ENCODE peak calls at places on chromosomes 6 and 20, in four cellular contexts. W is GM12878, G is K562, U is HepG2. D is an unnamed sample.

GRCh38 chr20:33211817-33212424 is 5.2 kb upstream of the BPIFA3 start:
- DNase-seq in W (no peak), U (peak), G (peak), D (peak)

GRCh38 chr20:44745560-44746366 is at the start of gene KCNK15:
- DNase-seq in U (no peak), G (peak), W (no peak), D (no peak)

GRCh38 chr20:45828589-45828988 is 1.5 kb upstream of the TNNC2 start:
- DNase-seq in G (no peak), U (no peak), W (no peak), D (no peak)

GRCh38 chr6:26157150-26157837 is 70.1 kb downstream of the HFE start:
- DNase-seq in G (peak), U (no peak), W (no peak), D (peak)

GRCh38 chr6:38346291-38347079 is 293.2 kb downstream of the BTBD9 start:
- DNase-seq in G (no peak), W (no peak), U (no peak), D (no peak)

GRCh38 chr6:166625356-166625755 is 1.7 kb downstream of the RPS6KA2 start:
- DNase-seq in G (no peak), W (no peak), U (no peak), D (no peak)

GRCh38 chr6:14200047-14200446 is 82.5 kb downstream of the CD83 start:
- DNase-seq in G (no peak), U (no peak), W (no peak), D (no peak)

GRCh38 chr6:130054725-130055124 is 36.3 kb downstream of the L3MBTL3 start:
- DNase-seq in U (no peak), W (no peak), G (no peak), D (no peak)

GRCh38 chr6:4707011-4707410 is 69.2 kb upstream of the CDYL start:
- DNase-seq in W (no peak), G (no peak), U (no peak), D (no peak)

GRCh38 chr6:73516712-73517489 is 3.9 kb downstream of the EEF1A1 start:
- DNase-seq in W (no peak), G (no peak), U (no peak), D (no peak)

GRCh38 chr6:36118550-36119107 is 11.7 kb upstream of the MAPK13 start:
- DNase-seq in W (no peak), G (peak), U (peak), D (no peak)

GRCh38 chr6:105136433-105137350 is 43.1 kb downstream of the POPDC3 start:
- DNase-seq in U (no peak), W (no peak), G (peak), D (peak)

GRCh38 chr6:68718379-68719073 is 83.4 kb downstream of the ADGRB3 start:
- DNase-seq in W (no peak), G (peak), U (no peak), D (no peak)

GRCh38 chr20:34145280-34145819 is 33.3 kb upstream of the EIF2S2 start:
- DNase-seq in G (no peak), U (no peak), W (peak), D (no peak)

GRCh38 chr6:170125447-170126300 is 165.2 kb downstream of the DLL1 start:
- DNase-seq in U (no peak), G (no peak), W (no peak), D (peak)

GRCh38 chr6:148814082-148814790 is 67.4 kb downstream of the UST start:
- DNase-seq in G (no peak), W (no peak), U (no peak), D (no peak)

GRCh38 chr20:61658563-61658962 is 406.5 kb downstream of the CDH4 start:
- DNase-seq in U (no peak), G (no peak), W (no peak), D (no peak)

GRCh38 chr20:20076297-20077065 is 24.1 kb downstream of the CFAP61 start:
- DNase-seq in G (no peak), W (no peak), U (no peak), D (no peak)

GRCh38 chr6:96116674-96117073 is 100.9 kb downstream of the FUT9 start:
- DNase-seq in G (peak), U (no peak), W (no peak), D (no peak)

GRCh38 chr20:54174452-54175175 is 828 bp upstream of the CYP24A1 start:
- DNase-seq in U (peak), W (no peak), G (no peak), D (no peak)

GRCh38 chr6:31579546-31580445 is 2.4 kb downstream of the LTB start:
- DNase-seq in W (no peak), G (no peak), U (no peak), D (no peak)

GRCh38 chr6:163438940-163439335 is 24.4 kb downstream of the QKI start:
- DNase-seq in U (peak), G (peak), W (no peak), D (no peak)

GRCh38 chr6:63742060-63742459 is 106.5 kb downstream of the PHF3 start:
- DNase-seq in G (no peak), U (no peak), W (no peak), D (no peak)

GRCh38 chr20:21902391-21902790 is 196.9 kb downstream of the PAX1 start:
- DNase-seq in U (no peak), W (no peak), G (no peak), D (no peak)

GRCh38 chr6:26331809-26332226 is 33.2 kb upstream of the BTN3A2 start:
- DNase-seq in U (no peak), G (peak), W (no peak), D (no peak)

GRCh38 chr6:45608252-45608911 is 230.6 kb upstream of the SUPT3H start:
- DNase-seq in G (no peak), U (no peak), W (no peak), D (no peak)

GRCh38 chr6:90035047-90035678 is 140.9 kb downstream of the GJA10 start:
- DNase-seq in G (no peak), W (no peak), U (no peak), D (no peak)

GRCh38 chr20:5971203-5971602 is 20.8 kb downstream of the MCM8 start:
- DNase-seq in G (no peak), U (no peak), W (no peak), D (no peak)

GRCh38 chr6:17600527-17601388 is 656 bp downstream of the FAM8A1 start:
- DNase-seq in G (peak), U (peak), W (no peak), D (peak)

GRCh38 chr6:111874030-111874425 is 776 bp upstream of the FYN start:
- DNase-seq in U (no peak), G (no peak), W (no peak), D (no peak)

GRCh38 chr20:3927486-3928291 is 38.5 kb downstream of the PANK2 start:
- DNase-seq in G (no peak), W (no peak), U (no peak), D (no peak)

GRCh38 chr6:13624871-13625288 is 9.7 kb downstream of the NOL7 start:
- DNase-seq in U (peak), W (no peak), G (peak), D (no peak)

GRCh38 chr20:14360386-14360785 is 23.0 kb upstream of the FLRT3 start:
- DNase-seq in W (no peak), U (no peak), G (no peak), D (no peak)

GRCh38 chr20:4455301-4455701 is 266.4 kb upstream of the PRND start:
- DNase-seq in G (no peak), U (no peak), W (no peak), D (no peak)

GRCh38 chr6:117191448-117191847 is 73.9 kb upstream of the VGLL2 start:
- DNase-seq in G (no peak), W (no peak), U (no peak), D (no peak)

GRCh38 chr20:23022849-23023248 is 12.3 kb upstream of the SSTR4 start:
- DNase-seq in W (no peak), U (no peak), G (no peak), D (no peak)

GRCh38 chr20:10313701-10314100 is 95.1 kb downstream of the SNAP25 start:
- DNase-seq in U (no peak), W (no peak), G (no peak), D (no peak)
- TF ChIP-seq GABPA in U (no peak), W (no peak), G (no peak), D (no peak)

GRCh38 chr20:25750765-25751696 is 54.4 kb upstream of the ZNF337 start:
- DNase-seq in W (peak), U (peak), G (peak), D (no peak)
- TF ChIP-seq GABPA in W (no peak), U (no peak), G (no peak), D (no peak)

GRCh38 chr6:20931772-20932171 is 397.5 kb downstream of the CDKAL1 start:
- DNase-seq in G (no peak), U (no peak), W (no peak), D (no peak)
- TF ChIP-seq GABPA in G (no peak), U (no peak), W (no peak), D (no peak)

GRCh38 chr6:161232467-161232866 is 41.4 kb downstream of the AGPAT4 start:
- DNase-seq in W (no peak), U (no peak), G (no peak), D (no peak)

GRCh38 chr6:161232001-161232400 is 41.9 kb downstream of the AGPAT4 start:
- DNase-seq in U (no peak), G (no peak), W (no peak), D (no peak)

GRCh38 chr6:161236091-161236633 is 37.7 kb downstream of the AGPAT4 start:
- DNase-seq in U (no peak), G (no peak), W (peak), D (peak)

GRCh38 chr6:161237176-161237575 is 36.7 kb downstream of the AGPAT4 start:
- DNase-seq in G (no peak), U (no peak), W (no peak), D (no peak)

GRCh38 chr6:161233986-161234620 is 39.8 kb downstream of the AGPAT4 start:
- DNase-seq in W (no peak), G (no peak), U (no peak), D (peak)
- TF ChIP-seq GABPA in W (no peak), G (no peak), U (no peak), D (no peak)

DNA sequence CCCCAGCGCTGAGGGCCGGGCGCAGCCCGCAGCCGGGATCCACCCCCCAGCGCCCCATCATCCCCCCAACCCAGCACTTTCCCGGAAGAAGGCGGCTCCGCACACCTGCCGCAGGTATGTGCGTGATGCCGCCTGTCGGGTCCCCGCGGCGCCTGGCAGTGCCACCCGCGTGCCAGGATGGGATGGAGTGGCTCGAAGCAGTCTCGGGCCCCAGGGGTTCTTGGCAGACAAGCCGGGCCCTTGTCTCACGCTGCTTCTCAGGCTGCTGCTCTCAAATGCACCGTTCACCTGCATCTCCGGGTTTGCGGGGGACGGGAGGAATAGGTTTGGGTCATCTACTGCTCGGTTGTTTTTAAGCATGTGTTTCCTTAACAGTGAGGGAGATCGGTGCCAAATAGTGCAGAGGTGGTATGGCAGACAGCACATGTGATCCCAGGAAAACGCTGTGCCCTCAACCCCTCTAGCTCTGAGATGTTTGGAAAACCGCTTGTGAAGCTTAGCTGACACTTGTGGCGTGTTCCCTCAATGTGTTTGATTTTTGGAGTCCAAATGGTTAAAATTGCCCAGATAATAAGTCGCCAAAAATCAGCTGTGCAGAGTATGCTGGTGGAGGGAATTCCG is 847 bp downstream of the MYLIP start:
- DNase-seq in U (no peak), W (no peak), G (peak), D (peak)
- TF ChIP-seq GABPA in U (no peak), W (no peak), G (no peak), D (no peak)

DNA sequence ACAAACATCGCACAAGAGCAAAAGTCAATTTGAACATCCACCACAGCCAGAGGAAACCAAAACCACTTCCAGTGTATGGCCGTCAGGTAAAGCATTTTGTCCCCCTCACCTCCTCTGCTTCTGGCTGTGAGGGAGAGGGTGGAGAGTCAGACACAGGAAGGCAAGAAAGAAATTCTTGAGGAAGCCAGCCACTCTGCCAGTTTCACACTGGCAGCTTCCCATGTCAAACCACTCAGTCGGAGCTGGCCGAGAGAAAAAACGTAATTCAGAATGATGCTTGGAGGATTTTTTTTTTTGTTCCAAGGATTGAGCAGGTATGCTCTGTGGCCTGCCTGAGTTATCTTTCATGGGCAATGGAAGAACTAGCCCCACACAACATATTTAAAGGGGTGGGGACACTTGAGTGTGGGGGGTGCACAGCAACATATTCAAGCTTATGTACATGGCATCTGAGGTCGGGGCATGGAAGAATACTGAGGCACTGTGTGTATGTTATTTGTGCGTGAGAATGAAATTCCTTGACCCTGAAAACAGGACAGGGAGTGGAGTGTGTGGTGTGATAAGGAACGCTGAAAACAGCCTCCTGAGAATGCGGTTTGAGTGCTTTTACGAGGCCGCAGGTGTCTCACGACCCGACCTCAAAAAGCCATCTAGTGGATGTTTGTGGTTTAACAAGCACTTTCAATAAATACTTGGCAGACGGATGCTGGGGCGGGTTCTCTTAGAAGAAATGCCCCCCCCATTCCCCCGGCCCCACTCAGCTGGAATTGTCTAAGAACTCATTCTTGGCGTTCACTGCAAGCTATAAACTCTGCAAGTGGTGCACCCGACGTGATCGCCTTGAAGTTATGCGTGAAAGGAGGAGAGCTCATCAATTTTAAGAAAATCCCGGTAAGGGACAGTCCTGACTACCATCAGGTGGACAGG is 27.5 kb upstream of the ZBTB22 start:
- DNase-seq in U (peak), G (peak), W (peak), D (no peak)
- TF ChIP-seq GABPA in U (peak), G (no peak), W (no peak), D (no peak)

D was measured in H1.